ENCODE peak calls at places on chromosome 9, in seven cellular contexts. One of them, this sample, is unnamed.

GRCh38 chr9:10512144-10512543 is 100.7 kb downstream of the PTPRD start:
- DNase-seq in IMR-90: no peak
- DNase-seq in C1 segment of cervical spinal cord: no peak
- DNase-seq in bronchial epithelial cell: no peak
- DNase-seq in germinal center: no peak
- DNase-seq in stimulated activated CD8-positive, alpha-beta memory T cell treated with anti-CD3 and anti-CD28 coated beads, Interleukin-15, amount 100 ng/mL, for 48 hours: no peak
- DNase-seq in GM03348: no peak
- DNase-seq in this sample: no peak

GRCh38 chr9:101485873-101486692 is 47.6 kb upstream of the RNF20 start:
- DNase-seq in bronchial epithelial cell: peak; percentile 28
- DNase-seq in C1 segment of cervical spinal cord: no peak
- DNase-seq in stimulated activated CD8-positive, alpha-beta memory T cell treated with anti-CD3 and anti-CD28 coated beads, Interleukin-15, amount 100 ng/mL, for 48 hours: no peak
- DNase-seq in germinal center: no peak
- DNase-seq in IMR-90: peak; percentile 41
- DNase-seq in GM03348: peak; percentile 19
- DNase-seq in this sample: no peak

GRCh38 chr9:132670359-132670815 is at the start of gene GTF3C4:
- DNase-seq in C1 segment of cervical spinal cord: peak; percentile 74
- DNase-seq in germinal center: peak; percentile 89
- DNase-seq in stimulated activated CD8-positive, alpha-beta memory T cell treated with anti-CD3 and anti-CD28 coated beads, Interleukin-15, amount 100 ng/mL, for 48 hours: peak; percentile 78
- DNase-seq in IMR-90: peak; percentile 12
- DNase-seq in bronchial epithelial cell: no peak
- DNase-seq in GM03348: peak; percentile 94
- DNase-seq in this sample: peak; percentile 94

GRCh38 chr9:15873573-15874177 is 320.8 kb downstream of the CCDC171 start:
- DNase-seq in stimulated activated CD8-positive, alpha-beta memory T cell treated with anti-CD3 and anti-CD28 coated beads, Interleukin-15, amount 100 ng/mL, for 48 hours: no peak
- DNase-seq in germinal center: no peak
- DNase-seq in C1 segment of cervical spinal cord: no peak
- DNase-seq in GM03348: peak; percentile 58
- DNase-seq in bronchial epithelial cell: peak; percentile 50
- DNase-seq in IMR-90: peak; percentile 74
- DNase-seq in this sample: peak; percentile 67

GRCh38 chr9:87713990-87714335 is 12.0 kb upstream of the CTSL start:
- DNase-seq in germinal center: no peak
- DNase-seq in IMR-90: no peak
- DNase-seq in bronchial epithelial cell: no peak
- DNase-seq in GM03348: peak; percentile 17
- DNase-seq in stimulated activated CD8-positive, alpha-beta memory T cell treated with anti-CD3 and anti-CD28 coated beads, Interleukin-15, amount 100 ng/mL, for 48 hours: no peak
- DNase-seq in C1 segment of cervical spinal cord: no peak
- DNase-seq in this sample: no peak

GRCh38 chr9:86741311-86742215 is 205.7 kb downstream of the GAS1 start:
- DNase-seq in germinal center: no peak
- DNase-seq in bronchial epithelial cell: peak; percentile 100
- DNase-seq in GM03348: peak; percentile 55
- DNase-seq in C1 segment of cervical spinal cord: no peak
- DNase-seq in stimulated activated CD8-positive, alpha-beta memory T cell treated with anti-CD3 and anti-CD28 coated beads, Interleukin-15, amount 100 ng/mL, for 48 hours: no peak
- DNase-seq in IMR-90: peak; percentile 68
- DNase-seq in this sample: no peak

GRCh38 chr9:73380411-73380810 is 228.7 kb downstream of the ANXA1 start:
- DNase-seq in IMR-90: no peak
- DNase-seq in stimulated activated CD8-positive, alpha-beta memory T cell treated with anti-CD3 and anti-CD28 coated beads, Interleukin-15, amount 100 ng/mL, for 48 hours: no peak
- DNase-seq in bronchial epithelial cell: no peak
- DNase-seq in germinal center: no peak
- DNase-seq in GM03348: no peak
- DNase-seq in C1 segment of cervical spinal cord: no peak
- DNase-seq in this sample: no peak

GRCh38 chr9:130039504-130040147 is 3.4 kb downstream of the FNBP1 start:
- DNase-seq in GM03348: no peak
- DNase-seq in stimulated activated CD8-positive, alpha-beta memory T cell treated with anti-CD3 and anti-CD28 coated beads, Interleukin-15, amount 100 ng/mL, for 48 hours: no peak
- DNase-seq in IMR-90: no peak
- DNase-seq in C1 segment of cervical spinal cord: no peak
- DNase-seq in germinal center: peak; percentile 21
- DNase-seq in bronchial epithelial cell: no peak
- DNase-seq in this sample: peak; percentile 79

GRCh38 chr9:117744856-117745389 is 40.7 kb downstream of the TLR4 start:
- DNase-seq in stimulated activated CD8-positive, alpha-beta memory T cell treated with anti-CD3 and anti-CD28 coated beads, Interleukin-15, amount 100 ng/mL, for 48 hours: no peak
- DNase-seq in germinal center: peak; percentile 4
- DNase-seq in bronchial epithelial cell: no peak
- DNase-seq in IMR-90: no peak
- DNase-seq in GM03348: peak; percentile 55
- DNase-seq in C1 segment of cervical spinal cord: no peak
- DNase-seq in this sample: no peak

GRCh38 chr9:35517136-35517535 is 27.2 kb downstream of the RUSC2 start:
- DNase-seq in IMR-90: peak; percentile 35
- DNase-seq in bronchial epithelial cell: no peak
- DNase-seq in stimulated activated CD8-positive, alpha-beta memory T cell treated with anti-CD3 and anti-CD28 coated beads, Interleukin-15, amount 100 ng/mL, for 48 hours: no peak
- DNase-seq in C1 segment of cervical spinal cord: peak; percentile 39
- DNase-seq in GM03348: no peak
- DNase-seq in germinal center: no peak
- DNase-seq in this sample: no peak

GRCh38 chr9:126489604-126490593 is 123.8 kb upstream of the LMX1B start:
- DNase-seq in germinal center: no peak
- DNase-seq in IMR-90: no peak
- DNase-seq in GM03348: no peak
- DNase-seq in stimulated activated CD8-positive, alpha-beta memory T cell treated with anti-CD3 and anti-CD28 coated beads, Interleukin-15, amount 100 ng/mL, for 48 hours: no peak
- DNase-seq in bronchial epithelial cell: no peak
- DNase-seq in C1 segment of cervical spinal cord: no peak
- DNase-seq in this sample: no peak

GRCh38 chr9:110180386-110180712 is 27.6 kb downstream of the C9orf152 start:
- DNase-seq in IMR-90: no peak
- DNase-seq in germinal center: no peak
- DNase-seq in C1 segment of cervical spinal cord: no peak
- DNase-seq in stimulated activated CD8-positive, alpha-beta memory T cell treated with anti-CD3 and anti-CD28 coated beads, Interleukin-15, amount 100 ng/mL, for 48 hours: no peak
- DNase-seq in bronchial epithelial cell: no peak
- DNase-seq in GM03348: peak; percentile 45
- DNase-seq in this sample: no peak

GRCh38 chr9:106954974-106955850 is 92.2 kb downstream of the ZNF462 start:
- DNase-seq in IMR-90: no peak
- DNase-seq in GM03348: no peak
- DNase-seq in germinal center: no peak
- DNase-seq in stimulated activated CD8-positive, alpha-beta memory T cell treated with anti-CD3 and anti-CD28 coated beads, Interleukin-15, amount 100 ng/mL, for 48 hours: no peak
- DNase-seq in C1 segment of cervical spinal cord: no peak
- DNase-seq in bronchial epithelial cell: peak; percentile 64
- DNase-seq in this sample: no peak

GRCh38 chr9:12972608-12973589 is 198.1 kb downstream of the LURAP1L start:
- DNase-seq in C1 segment of cervical spinal cord: peak; percentile 6
- DNase-seq in IMR-90: no peak
- DNase-seq in GM03348: no peak
- DNase-seq in bronchial epithelial cell: no peak
- DNase-seq in germinal center: no peak
- DNase-seq in stimulated activated CD8-positive, alpha-beta memory T cell treated with anti-CD3 and anti-CD28 coated beads, Interleukin-15, amount 100 ng/mL, for 48 hours: no peak
- DNase-seq in this sample: no peak

GRCh38 chr9:75001719-75002421 is 26.2 kb downstream of the CARNMT1 start:
- DNase-seq in GM03348: peak; percentile 51
- DNase-seq in bronchial epithelial cell: peak; percentile 81
- DNase-seq in IMR-90: peak; percentile 91
- DNase-seq in stimulated activated CD8-positive, alpha-beta memory T cell treated with anti-CD3 and anti-CD28 coated beads, Interleukin-15, amount 100 ng/mL, for 48 hours: no peak
- DNase-seq in C1 segment of cervical spinal cord: no peak
- DNase-seq in germinal center: peak; percentile 41
- DNase-seq in this sample: peak; percentile 91

GRCh38 chr9:137031904-137032639 is at the start of gene FUT7:
- DNase-seq in C1 segment of cervical spinal cord: no peak
- DNase-seq in bronchial epithelial cell: no peak
- DNase-seq in stimulated activated CD8-positive, alpha-beta memory T cell treated with anti-CD3 and anti-CD28 coated beads, Interleukin-15, amount 100 ng/mL, for 48 hours: no peak
- DNase-seq in GM03348: no peak
- DNase-seq in IMR-90: no peak
- DNase-seq in germinal center: peak; percentile 60
- DNase-seq in this sample: peak; percentile 84

GRCh38 chr9:129208191-129209091 is 30.4 kb upstream of the IER5L start:
- DNase-seq in stimulated activated CD8-positive, alpha-beta memory T cell treated with anti-CD3 and anti-CD28 coated beads, Interleukin-15, amount 100 ng/mL, for 48 hours: peak; percentile 59
- DNase-seq in germinal center: no peak
- DNase-seq in bronchial epithelial cell: peak; percentile 25
- DNase-seq in C1 segment of cervical spinal cord: no peak
- DNase-seq in GM03348: no peak
- DNase-seq in IMR-90: no peak
- DNase-seq in this sample: no peak

GRCh38 chr9:131884222-131884621 is 144.3 kb upstream of the RAPGEF1 start:
- DNase-seq in IMR-90: no peak
- DNase-seq in bronchial epithelial cell: no peak
- DNase-seq in C1 segment of cervical spinal cord: no peak
- DNase-seq in stimulated activated CD8-positive, alpha-beta memory T cell treated with anti-CD3 and anti-CD28 coated beads, Interleukin-15, amount 100 ng/mL, for 48 hours: no peak
- DNase-seq in GM03348: no peak
- DNase-seq in germinal center: no peak
- DNase-seq in this sample: no peak

GRCh38 chr9:130938652-130939404 is at the start of gene FIBCD1:
- DNase-seq in germinal center: peak; percentile 47
- DNase-seq in bronchial epithelial cell: no peak
- DNase-seq in IMR-90: peak; percentile 34
- DNase-seq in GM03348: peak; percentile 85
- DNase-seq in stimulated activated CD8-positive, alpha-beta memory T cell treated with anti-CD3 and anti-CD28 coated beads, Interleukin-15, amount 100 ng/mL, for 48 hours: peak; percentile 23
- DNase-seq in C1 segment of cervical spinal cord: no peak
- DNase-seq in this sample: no peak

GRCh38 chr9:127201731-127202130 is 62.8 kb upstream of the GARNL3 start:
- DNase-seq in IMR-90: no peak
- DNase-seq in GM03348: no peak
- DNase-seq in stimulated activated CD8-positive, alpha-beta memory T cell treated with anti-CD3 and anti-CD28 coated beads, Interleukin-15, amount 100 ng/mL, for 48 hours: no peak
- DNase-seq in bronchial epithelial cell: no peak
- DNase-seq in C1 segment of cervical spinal cord: no peak
- DNase-seq in germinal center: no peak
- DNase-seq in this sample: no peak

GRCh38 chr9:15936316-15936869 is 383.6 kb downstream of the CCDC171 start:
- DNase-seq in IMR-90: peak; percentile 40
- DNase-seq in GM03348: peak; percentile 22
- DNase-seq in stimulated activated CD8-positive, alpha-beta memory T cell treated with anti-CD3 and anti-CD28 coated beads, Interleukin-15, amount 100 ng/mL, for 48 hours: no peak
- DNase-seq in C1 segment of cervical spinal cord: no peak
- DNase-seq in germinal center: no peak
- DNase-seq in bronchial epithelial cell: no peak
- DNase-seq in this sample: no peak

GRCh38 chr9:87824216-87824875 is 58.3 kb upstream of the SPATA31E1 start:
- DNase-seq in C1 segment of cervical spinal cord: no peak
- DNase-seq in stimulated activated CD8-positive, alpha-beta memory T cell treated with anti-CD3 and anti-CD28 coated beads, Interleukin-15, amount 100 ng/mL, for 48 hours: no peak
- DNase-seq in IMR-90: no peak
- DNase-seq in germinal center: no peak
- DNase-seq in GM03348: no peak
- DNase-seq in bronchial epithelial cell: no peak
- DNase-seq in this sample: no peak

GRCh38 chr9:132994410-132995120 is 16.1 kb downstream of the GFI1B start:
- DNase-seq in GM03348: peak; percentile 60
- DNase-seq in IMR-90: peak; percentile 57
- DNase-seq in stimulated activated CD8-positive, alpha-beta memory T cell treated with anti-CD3 and anti-CD28 coated beads, Interleukin-15, amount 100 ng/mL, for 48 hours: no peak
- DNase-seq in germinal center: peak; percentile 44
- DNase-seq in C1 segment of cervical spinal cord: no peak
- DNase-seq in bronchial epithelial cell: peak; percentile 92
- DNase-seq in this sample: peak; percentile 75

GRCh38 chr9:133825555-133826198 is 87.5 kb upstream of the SARDH start:
- DNase-seq in stimulated activated CD8-positive, alpha-beta memory T cell treated with anti-CD3 and anti-CD28 coated beads, Interleukin-15, amount 100 ng/mL, for 48 hours: no peak
- DNase-seq in GM03348: no peak
- DNase-seq in germinal center: no peak
- DNase-seq in C1 segment of cervical spinal cord: no peak
- DNase-seq in IMR-90: peak; percentile 90
- DNase-seq in bronchial epithelial cell: no peak
- DNase-seq in this sample: no peak

GRCh38 chr9:89153618-89154017 is 25.0 kb downstream of the SHC3 start:
- DNase-seq in bronchial epithelial cell: peak; percentile 96
- DNase-seq in GM03348: peak; percentile 60
- DNase-seq in IMR-90: peak; percentile 94
- DNase-seq in stimulated activated CD8-positive, alpha-beta memory T cell treated with anti-CD3 and anti-CD28 coated beads, Interleukin-15, amount 100 ng/mL, for 48 hours: no peak
- DNase-seq in C1 segment of cervical spinal cord: no peak
- DNase-seq in germinal center: no peak
- DNase-seq in this sample: no peak

GRCh38 chr9:75974006-75974766 is 83.7 kb downstream of the PCSK5 start:
- DNase-seq in bronchial epithelial cell: no peak
- DNase-seq in stimulated activated CD8-positive, alpha-beta memory T cell treated with anti-CD3 and anti-CD28 coated beads, Interleukin-15, amount 100 ng/mL, for 48 hours: no peak
- DNase-seq in GM03348: no peak
- DNase-seq in IMR-90: no peak
- DNase-seq in germinal center: no peak
- DNase-seq in C1 segment of cervical spinal cord: no peak
- DNase-seq in this sample: no peak

GRCh38 chr9:133701321-133701980 is 36.7 kb downstream of the SARDH start:
- DNase-seq in IMR-90: no peak
- DNase-seq in germinal center: no peak
- DNase-seq in C1 segment of cervical spinal cord: peak; percentile 27
- DNase-seq in stimulated activated CD8-positive, alpha-beta memory T cell treated with anti-CD3 and anti-CD28 coated beads, Interleukin-15, amount 100 ng/mL, for 48 hours: no peak
- DNase-seq in bronchial epithelial cell: no peak
- DNase-seq in GM03348: no peak
- DNase-seq in this sample: no peak

GRCh38 chr9:133408042-133408441 is 9.8 kb downstream of the REXO4 start:
- DNase-seq in bronchial epithelial cell: no peak
- DNase-seq in C1 segment of cervical spinal cord: no peak
- DNase-seq in stimulated activated CD8-positive, alpha-beta memory T cell treated with anti-CD3 and anti-CD28 coated beads, Interleukin-15, amount 100 ng/mL, for 48 hours: no peak
- DNase-seq in germinal center: no peak
- DNase-seq in IMR-90: no peak
- DNase-seq in GM03348: no peak
- DNase-seq in this sample: no peak

GRCh38 chr9:112120471-112120925 is 54.6 kb downstream of the SUSD1 start:
- DNase-seq in IMR-90: no peak
- DNase-seq in stimulated activated CD8-positive, alpha-beta memory T cell treated with anti-CD3 and anti-CD28 coated beads, Interleukin-15, amount 100 ng/mL, for 48 hours: no peak
- DNase-seq in GM03348: no peak
- DNase-seq in C1 segment of cervical spinal cord: no peak
- DNase-seq in bronchial epithelial cell: peak; percentile 68
- DNase-seq in germinal center: no peak
- DNase-seq in this sample: no peak

GRCh38 chr9:79984429-79985067 is 412.8 kb downstream of the TLE4 start:
- DNase-seq in bronchial epithelial cell: peak; percentile 60
- DNase-seq in C1 segment of cervical spinal cord: no peak
- DNase-seq in germinal center: no peak
- DNase-seq in IMR-90: no peak
- DNase-seq in GM03348: no peak
- DNase-seq in stimulated activated CD8-positive, alpha-beta memory T cell treated with anti-CD3 and anti-CD28 coated beads, Interleukin-15, amount 100 ng/mL, for 48 hours: no peak
- DNase-seq in this sample: no peak

GRCh38 chr9:134375430-134376385 is 49.5 kb downstream of the RXRA start:
- DNase-seq in C1 segment of cervical spinal cord: no peak
- DNase-seq in GM03348: peak; percentile 58
- DNase-seq in germinal center: no peak
- DNase-seq in stimulated activated CD8-positive, alpha-beta memory T cell treated with anti-CD3 and anti-CD28 coated beads, Interleukin-15, amount 100 ng/mL, for 48 hours: no peak
- DNase-seq in IMR-90: no peak
- DNase-seq in bronchial epithelial cell: no peak
- DNase-seq in this sample: no peak

GRCh38 chr9:92770005-92770995 is 5.7 kb upstream of the BICD2 start:
- DNase-seq in stimulated activated CD8-positive, alpha-beta memory T cell treated with anti-CD3 and anti-CD28 coated beads, Interleukin-15, amount 100 ng/mL, for 48 hours: no peak
- DNase-seq in GM03348: no peak
- DNase-seq in germinal center: peak; percentile 76
- DNase-seq in C1 segment of cervical spinal cord: no peak
- DNase-seq in IMR-90: no peak
- DNase-seq in bronchial epithelial cell: peak; percentile 99
- DNase-seq in this sample: no peak

GRCh38 chr9:121295662-121296191 is 27.8 kb downstream of the GSN start:
- DNase-seq in stimulated activated CD8-positive, alpha-beta memory T cell treated with anti-CD3 and anti-CD28 coated beads, Interleukin-15, amount 100 ng/mL, for 48 hours: no peak
- DNase-seq in IMR-90: no peak
- DNase-seq in C1 segment of cervical spinal cord: no peak
- DNase-seq in GM03348: no peak
- DNase-seq in bronchial epithelial cell: no peak
- DNase-seq in germinal center: no peak
- DNase-seq in this sample: no peak

GRCh38 chr9:105930007-105930627 is 235.8 kb downstream of the TMEM38B start:
- DNase-seq in C1 segment of cervical spinal cord: no peak
- DNase-seq in stimulated activated CD8-positive, alpha-beta memory T cell treated with anti-CD3 and anti-CD28 coated beads, Interleukin-15, amount 100 ng/mL, for 48 hours: no peak
- DNase-seq in GM03348: no peak
- DNase-seq in germinal center: no peak
- DNase-seq in IMR-90: no peak
- DNase-seq in bronchial epithelial cell: no peak
- DNase-seq in this sample: no peak

GRCh38 chr9:111897831-111898144 is 1.2 kb downstream of the UGCG start:
- DNase-seq in GM03348: no peak
- DNase-seq in IMR-90: no peak
- DNase-seq in germinal center: peak; percentile 56
- DNase-seq in C1 segment of cervical spinal cord: no peak
- DNase-seq in bronchial epithelial cell: no peak
- DNase-seq in stimulated activated CD8-positive, alpha-beta memory T cell treated with anti-CD3 and anti-CD28 coated beads, Interleukin-15, amount 100 ng/mL, for 48 hours: no peak
- DNase-seq in this sample: peak; percentile 65

GRCh38 chr9:113624721-113625120 is 161.2 kb downstream of the RGS3 start:
- DNase-seq in germinal center: no peak
- DNase-seq in stimulated activated CD8-positive, alpha-beta memory T cell treated with anti-CD3 and anti-CD28 coated beads, Interleukin-15, amount 100 ng/mL, for 48 hours: no peak
- DNase-seq in C1 segment of cervical spinal cord: no peak
- DNase-seq in bronchial epithelial cell: no peak
- DNase-seq in GM03348: peak; percentile 76
- DNase-seq in IMR-90: peak; percentile 50
- DNase-seq in this sample: no peak

GRCh38 chr9:87531370-87532295 is 34.0 kb downstream of the DAPK1 start:
- DNase-seq in IMR-90: no peak
- DNase-seq in germinal center: no peak
- DNase-seq in C1 segment of cervical spinal cord: no peak
- DNase-seq in stimulated activated CD8-positive, alpha-beta memory T cell treated with anti-CD3 and anti-CD28 coated beads, Interleukin-15, amount 100 ng/mL, for 48 hours: no peak
- DNase-seq in GM03348: no peak
- DNase-seq in bronchial epithelial cell: no peak
- DNase-seq in this sample: no peak

GRCh38 chr9:70257991-70258691 is 637 bp upstream of the SMC5 start:
- DNase-seq in IMR-90: peak; percentile 48
- DNase-seq in GM03348: peak; percentile 51
- DNase-seq in germinal center: peak; percentile 28
- DNase-seq in bronchial epithelial cell: peak; percentile 67
- DNase-seq in C1 segment of cervical spinal cord: no peak
- DNase-seq in stimulated activated CD8-positive, alpha-beta memory T cell treated with anti-CD3 and anti-CD28 coated beads, Interleukin-15, amount 100 ng/mL, for 48 hours: peak; percentile 8
- DNase-seq in this sample: peak; percentile 61

This sample was measured in Karpas-422.